ENCODE peak calls at places on chromosomes 6 and 20, in seven cellular contexts. N, Z, I, L, W, U and O are unnamed samples.

GRCh38 chr6:84910881-84911607 is 146.6 kb upstream of the TBX18 start:
- DNase-seq in N (no peak), Z (no peak), I (no peak), L (no peak), W (no peak), U (no peak), O (peak; percentile 3)

GRCh38 chr6:90296346-90297123 is at the start of gene BACH2:
- DNase-seq in N (peak; percentile 88), Z (peak; percentile 93), I (peak; percentile 87), L (peak; percentile 76), W (peak; percentile 68), U (peak; percentile 73), O (peak; percentile 4)

GRCh38 chr6:43812850-43813584 is 43.0 kb downstream of the VEGFA start:
- DNase-seq in N (no peak), Z (peak; percentile 84), I (no peak), L (no peak), W (no peak), U (no peak), O (no peak)

GRCh38 chr6:40630046-40630445 is 42.9 kb upstream of the LRFN2 start:
- DNase-seq in N (no peak), Z (no peak), I (no peak), L (no peak), W (no peak), U (no peak), O (no peak)

GRCh38 chr6:95959291-95959690 is 56.5 kb upstream of the FUT9 start:
- DNase-seq in N (no peak), Z (no peak), I (no peak), L (no peak), W (no peak), U (no peak), O (no peak)

GRCh38 chr6:45688180-45688579 is 310.4 kb upstream of the SUPT3H start:
- DNase-seq in N (no peak), Z (no peak), I (no peak), L (no peak), W (no peak), U (no peak), O (no peak)

GRCh38 chr6:13027200-13027599 is 301.1 kb downstream of the TBC1D7 start:
- DNase-seq in N (no peak), Z (no peak), I (no peak), L (no peak), W (no peak), U (no peak), O (no peak)

GRCh38 chr6:74745670-74746069 is 460.2 kb downstream of the COL12A1 start:
- DNase-seq in N (no peak), Z (no peak), I (no peak), L (no peak), W (no peak), U (no peak), O (no peak)

GRCh38 chr6:7590918-7591302 is 912 bp downstream of the SNRNP48 start:
- DNase-seq in N (no peak), Z (no peak), I (no peak), L (peak; percentile 35), W (no peak), U (no peak), O (no peak)

GRCh38 chr6:126033696-126034095 is 47.4 kb downstream of the TRMT11 start:
- DNase-seq in N (peak; percentile 93), Z (peak; percentile 19), I (no peak), L (peak; percentile 91), W (no peak), U (peak; percentile 77), O (peak; percentile 87)

GRCh38 chr6:6890400-6890858 is 217.3 kb upstream of the RREB1 start:
- DNase-seq in N (no peak), Z (peak; percentile 56), I (no peak), L (peak; percentile 9), W (no peak), U (no peak), O (no peak)

GRCh38 chr20:41786158-41786557 is 168.0 kb upstream of the CHD6 start:
- DNase-seq in N (no peak), Z (no peak), I (no peak), L (no peak), W (no peak), U (no peak), O (no peak)

GRCh38 chr6:73180718-73181619 is 44.3 kb downstream of the KHDC1L start:
- DNase-seq in N (peak; percentile 69), Z (no peak), I (no peak), L (peak; percentile 85), W (peak; percentile 39), U (peak; percentile 53), O (peak; percentile 60)

GRCh38 chr6:22476811-22477210 is 92.6 kb upstream of the HDGFL1 start:
- DNase-seq in N (no peak), Z (no peak), I (no peak), L (no peak), W (no peak), U (no peak), O (no peak)

GRCh38 chr6:57209030-57209429 is 13.1 kb downstream of the RAB23 start:
- DNase-seq in N (no peak), Z (no peak), I (no peak), L (no peak), W (no peak), U (no peak), O (no peak)

GRCh38 chr6:30060634-30060981 is 457 bp upstream of the POLR1H start:
- DNase-seq in N (no peak), Z (peak; percentile 33), I (no peak), L (peak; percentile 51), W (no peak), U (no peak), O (no peak)

GRCh38 chr20:49578436-49578835 is 10.5 kb upstream of the PTGIS start:
- DNase-seq in N (no peak), Z (no peak), I (no peak), L (no peak), W (no peak), U (no peak), O (no peak)

GRCh38 chr20:45100563-45101245 is at the start of gene KCNS1:
- DNase-seq in N (no peak), Z (no peak), I (no peak), L (no peak), W (no peak), U (no peak), O (no peak)
- TF ChIP-seq CTCF in N (peak; percentile 14), Z (no peak), I (no peak), L (peak; percentile 4), W (no peak), U (no peak), O (no peak)

GRCh38 chr6:102764317-102764716 is 1370.8 kb downstream of the GRIK2 start:
- DNase-seq in N (no peak), Z (no peak), I (no peak), L (no peak), W (no peak), U (no peak), O (no peak)
- TF ChIP-seq CTCF in N (no peak), Z (no peak), I (no peak), L (no peak), W (no peak), U (no peak), O (no peak)

DNA sequence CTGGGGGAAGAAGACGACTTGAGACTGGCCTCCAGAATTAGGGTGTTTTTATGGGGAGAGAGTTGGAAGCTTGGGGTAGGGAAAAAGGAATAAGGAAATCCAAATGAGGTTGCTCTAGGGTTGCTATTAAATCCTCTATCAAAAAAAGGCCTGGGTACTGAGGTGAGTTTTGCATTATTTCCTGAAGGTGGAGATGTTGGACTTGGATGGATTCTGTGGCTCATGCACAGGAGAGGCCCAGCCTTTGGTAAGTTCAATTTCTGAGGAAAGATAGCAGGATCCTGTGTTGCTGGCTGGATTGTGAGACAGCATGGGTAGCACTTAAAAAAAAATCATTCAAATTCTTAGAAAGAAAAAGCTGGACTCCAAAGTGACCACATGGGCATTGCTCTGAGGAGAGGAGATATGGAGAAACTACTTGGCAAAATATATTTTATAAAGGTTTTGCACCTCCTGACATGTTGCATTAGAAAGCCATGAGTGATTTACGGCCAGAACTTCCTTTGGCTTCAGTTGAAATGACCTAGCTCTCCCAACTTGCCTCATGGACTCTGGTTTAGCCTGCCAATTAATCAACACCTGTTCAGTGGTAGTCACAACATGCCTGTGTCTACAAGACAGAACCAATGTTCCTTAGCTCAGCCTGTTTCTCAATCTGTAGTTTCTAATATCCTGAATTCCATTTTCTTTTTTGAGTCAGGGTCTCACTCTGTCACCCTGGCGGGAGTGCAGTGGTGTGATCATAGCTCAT is 152.1 kb upstream of the RALGAPA2 start:
- DNase-seq in N (no peak), Z (no peak), I (no peak), L (peak; percentile 5), W (no peak), U (no peak), O (no peak)
- TF ChIP-seq CTCF in N (no peak), Z (no peak), I (peak; percentile 17), L (no peak), W (peak; percentile 50), U (no peak), O (no peak)

GRCh38 chr20:46764068-46764467 is 54.6 kb downstream of the SLC2A10 start:
- DNase-seq in N (no peak), Z (no peak), I (no peak), L (no peak), W (no peak), U (no peak), O (no peak)

GRCh38 chr20:46771195-46771588 is 61.7 kb downstream of the SLC2A10 start:
- DNase-seq in N (no peak), Z (no peak), I (no peak), L (no peak), W (no peak), U (no peak), O (no peak)

GRCh38 chr20:46770330-46771194 is 61.1 kb downstream of the SLC2A10 start:
- DNase-seq in N (no peak), Z (no peak), I (no peak), L (peak; percentile 18), W (no peak), U (no peak), O (no peak)

GRCh38 chr20:46765506-46765905 is 56.1 kb downstream of the SLC2A10 start:
- DNase-seq in N (no peak), Z (no peak), I (no peak), L (no peak), W (no peak), U (no peak), O (no peak)

GRCh38 chr20:46767127-46767761 is 57.8 kb downstream of the SLC2A10 start:
- DNase-seq in N (no peak), Z (peak; percentile 51), I (no peak), L (peak; percentile 58), W (peak; percentile 46), U (no peak), O (no peak)
- TF ChIP-seq CTCF in N (peak; percentile 63), Z (peak; percentile 56), I (peak; percentile 56), L (peak; percentile 77), W (peak; percentile 94), U (peak; percentile 71), O (peak; percentile 61)

DNA sequence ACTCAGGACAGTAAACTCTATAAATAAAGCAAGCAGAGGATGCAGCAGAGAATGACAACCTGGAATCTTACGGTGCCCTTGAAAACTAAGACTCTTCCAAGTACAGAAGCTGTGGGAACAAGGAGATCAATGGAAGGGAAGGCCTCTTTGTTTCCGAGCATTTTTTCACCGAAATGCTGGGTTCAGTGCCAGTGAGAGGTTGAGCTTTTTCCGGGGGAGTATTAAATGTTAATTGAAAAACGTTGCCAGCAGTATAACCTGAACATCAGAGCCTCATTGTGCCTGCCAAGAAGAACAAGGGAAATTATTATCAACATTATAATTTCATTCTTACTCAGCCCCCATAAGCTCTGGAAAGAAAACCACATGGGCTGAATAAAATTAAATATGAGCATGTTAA is 17.5 kb downstream of the OPRM1 start:
- DNase-seq in N (no peak), Z (no peak), I (no peak), L (no peak), W (no peak), U (no peak), O (no peak)
- TF ChIP-seq CTCF in N (no peak), Z (no peak), I (no peak), L (no peak), W (no peak), U (no peak), O (no peak)